ENCODE peak calls at places on chromosomes 2 and 18, in nine cellular contexts. One of them, this sample, is unnamed.

GRCh38 chr2:42770288-42771131 is 6.6 kb upstream of the OXER1 start:
- DNase-seq in fibroblast of mammary gland: peak; percentile 56
- DNase-seq in HFFc6: peak; percentile 10
- DNase-seq in H4: peak; percentile 51
- DNase-seq in stimulated activated CD4-positive, alpha-beta T cell treated with anti-CD3 and anti-CD28 coated beads, Interleukin-12 subunit alpha, Interleukin-12 subunit beta, amount 100 ng/mL, for 4 hours: no peak
- DNase-seq in T-cell: no peak
- DNase-seq in Karpas-422: peak; percentile 87
- DNase-seq in HS-27A: peak; percentile 20
- DNase-seq in kidney tubule cell: peak; percentile 44
- DNase-seq in this sample: no peak

GRCh38 chr2:8089596-8089995 is 592.3 kb upstream of the ID2 start:
- DNase-seq in H4: peak; percentile 10
- DNase-seq in Karpas-422: no peak
- DNase-seq in HFFc6: peak; percentile 82
- DNase-seq in fibroblast of mammary gland: peak; percentile 74
- DNase-seq in kidney tubule cell: peak; percentile 4
- DNase-seq in stimulated activated CD4-positive, alpha-beta T cell treated with anti-CD3 and anti-CD28 coated beads, Interleukin-12 subunit alpha, Interleukin-12 subunit beta, amount 100 ng/mL, for 4 hours: no peak
- DNase-seq in T-cell: no peak
- DNase-seq in HS-27A: no peak
- DNase-seq in this sample: no peak

GRCh38 chr2:208192611-208193248 is 2.9 kb upstream of the C2orf80 start:
- DNase-seq in Karpas-422: no peak
- DNase-seq in stimulated activated CD4-positive, alpha-beta T cell treated with anti-CD3 and anti-CD28 coated beads, Interleukin-12 subunit alpha, Interleukin-12 subunit beta, amount 100 ng/mL, for 4 hours: no peak
- DNase-seq in H4: no peak
- DNase-seq in HFFc6: no peak
- DNase-seq in kidney tubule cell: no peak
- DNase-seq in HS-27A: no peak
- DNase-seq in fibroblast of mammary gland: no peak
- DNase-seq in T-cell: no peak
- DNase-seq in this sample: no peak

GRCh38 chr2:184261818-184262217 is 336.5 kb upstream of the ZNF804A start:
- DNase-seq in HFFc6: no peak
- DNase-seq in stimulated activated CD4-positive, alpha-beta T cell treated with anti-CD3 and anti-CD28 coated beads, Interleukin-12 subunit alpha, Interleukin-12 subunit beta, amount 100 ng/mL, for 4 hours: no peak
- DNase-seq in HS-27A: no peak
- DNase-seq in T-cell: no peak
- DNase-seq in fibroblast of mammary gland: no peak
- DNase-seq in Karpas-422: no peak
- DNase-seq in kidney tubule cell: no peak
- DNase-seq in H4: no peak
- DNase-seq in this sample: no peak

GRCh38 chr2:222903234-222904220 is 42.7 kb downstream of the ACSL3 start:
- DNase-seq in kidney tubule cell: peak; percentile 79
- DNase-seq in HFFc6: peak; percentile 53
- DNase-seq in stimulated activated CD4-positive, alpha-beta T cell treated with anti-CD3 and anti-CD28 coated beads, Interleukin-12 subunit alpha, Interleukin-12 subunit beta, amount 100 ng/mL, for 4 hours: peak; percentile 19
- DNase-seq in Karpas-422: peak; percentile 86
- DNase-seq in fibroblast of mammary gland: peak; percentile 71
- DNase-seq in T-cell: peak; percentile 11
- DNase-seq in HS-27A: no peak
- DNase-seq in H4: peak; percentile 48
- DNase-seq in this sample: no peak

GRCh38 chr2:200534572-200534971 is 8.6 kb downstream of the SGO2 start:
- DNase-seq in Karpas-422: no peak
- DNase-seq in H4: no peak
- DNase-seq in T-cell: no peak
- DNase-seq in stimulated activated CD4-positive, alpha-beta T cell treated with anti-CD3 and anti-CD28 coated beads, Interleukin-12 subunit alpha, Interleukin-12 subunit beta, amount 100 ng/mL, for 4 hours: no peak
- DNase-seq in HS-27A: no peak
- DNase-seq in HFFc6: no peak
- DNase-seq in kidney tubule cell: no peak
- DNase-seq in fibroblast of mammary gland: no peak
- DNase-seq in this sample: no peak

GRCh38 chr2:239187464-239188253 is 213.2 kb downstream of the HDAC4 start:
- DNase-seq in T-cell: no peak
- DNase-seq in HFFc6: no peak
- DNase-seq in Karpas-422: no peak
- DNase-seq in stimulated activated CD4-positive, alpha-beta T cell treated with anti-CD3 and anti-CD28 coated beads, Interleukin-12 subunit alpha, Interleukin-12 subunit beta, amount 100 ng/mL, for 4 hours: no peak
- DNase-seq in HS-27A: no peak
- DNase-seq in fibroblast of mammary gland: no peak
- DNase-seq in H4: no peak
- DNase-seq in kidney tubule cell: no peak
- DNase-seq in this sample: no peak

GRCh38 chr2:4763009-4763408 is 929.2 kb upstream of the SOX11 start:
- DNase-seq in fibroblast of mammary gland: no peak
- DNase-seq in stimulated activated CD4-positive, alpha-beta T cell treated with anti-CD3 and anti-CD28 coated beads, Interleukin-12 subunit alpha, Interleukin-12 subunit beta, amount 100 ng/mL, for 4 hours: no peak
- DNase-seq in H4: no peak
- DNase-seq in HS-27A: no peak
- DNase-seq in HFFc6: no peak
- DNase-seq in T-cell: no peak
- DNase-seq in Karpas-422: peak; percentile 70
- DNase-seq in kidney tubule cell: peak; percentile 9
- DNase-seq in this sample: peak; percentile 33

GRCh38 chr2:120245520-120245835 is 7.2 kb upstream of the RALB start:
- DNase-seq in stimulated activated CD4-positive, alpha-beta T cell treated with anti-CD3 and anti-CD28 coated beads, Interleukin-12 subunit alpha, Interleukin-12 subunit beta, amount 100 ng/mL, for 4 hours: no peak
- DNase-seq in fibroblast of mammary gland: no peak
- DNase-seq in H4: no peak
- DNase-seq in kidney tubule cell: no peak
- DNase-seq in HS-27A: no peak
- DNase-seq in HFFc6: peak; percentile 45
- DNase-seq in Karpas-422: no peak
- DNase-seq in T-cell: no peak
- DNase-seq in this sample: peak; percentile 35

GRCh38 chr2:149679286-149679685 is 91.7 kb upstream of the MMADHC start:
- DNase-seq in T-cell: no peak
- DNase-seq in fibroblast of mammary gland: peak; percentile 44
- DNase-seq in H4: peak; percentile 16
- DNase-seq in HFFc6: peak; percentile 79
- DNase-seq in HS-27A: no peak
- DNase-seq in kidney tubule cell: peak; percentile 58
- DNase-seq in Karpas-422: no peak
- DNase-seq in stimulated activated CD4-positive, alpha-beta T cell treated with anti-CD3 and anti-CD28 coated beads, Interleukin-12 subunit alpha, Interleukin-12 subunit beta, amount 100 ng/mL, for 4 hours: no peak
- DNase-seq in this sample: no peak

GRCh38 chr2:240936106-240936505 is 30.0 kb downstream of the CROCC2 start:
- DNase-seq in T-cell: no peak
- DNase-seq in Karpas-422: no peak
- DNase-seq in kidney tubule cell: no peak
- DNase-seq in H4: no peak
- DNase-seq in HS-27A: no peak
- DNase-seq in stimulated activated CD4-positive, alpha-beta T cell treated with anti-CD3 and anti-CD28 coated beads, Interleukin-12 subunit alpha, Interleukin-12 subunit beta, amount 100 ng/mL, for 4 hours: no peak
- DNase-seq in fibroblast of mammary gland: no peak
- DNase-seq in HFFc6: no peak
- DNase-seq in this sample: no peak

GRCh38 chr18:28905509-28905908 is 728.6 kb upstream of the CDH2 start:
- DNase-seq in H4: peak; percentile 53
- DNase-seq in stimulated activated CD4-positive, alpha-beta T cell treated with anti-CD3 and anti-CD28 coated beads, Interleukin-12 subunit alpha, Interleukin-12 subunit beta, amount 100 ng/mL, for 4 hours: no peak
- DNase-seq in fibroblast of mammary gland: peak; percentile 58
- DNase-seq in Karpas-422: no peak
- DNase-seq in kidney tubule cell: peak; percentile 33
- DNase-seq in HFFc6: peak; percentile 48
- DNase-seq in HS-27A: no peak
- DNase-seq in T-cell: no peak
- DNase-seq in this sample: no peak

GRCh38 chr2:183059561-183059960 is 19.0 kb upstream of the DUSP19 start:
- DNase-seq in H4: peak; percentile 59
- DNase-seq in Karpas-422: no peak
- DNase-seq in T-cell: no peak
- DNase-seq in kidney tubule cell: peak; percentile 85
- DNase-seq in HS-27A: no peak
- DNase-seq in fibroblast of mammary gland: peak; percentile 92
- DNase-seq in stimulated activated CD4-positive, alpha-beta T cell treated with anti-CD3 and anti-CD28 coated beads, Interleukin-12 subunit alpha, Interleukin-12 subunit beta, amount 100 ng/mL, for 4 hours: no peak
- DNase-seq in HFFc6: peak; percentile 80
- DNase-seq in this sample: no peak

GRCh38 chr2:15667579-15668556 is 76.2 kb downstream of the DDX1 start:
- DNase-seq in stimulated activated CD4-positive, alpha-beta T cell treated with anti-CD3 and anti-CD28 coated beads, Interleukin-12 subunit alpha, Interleukin-12 subunit beta, amount 100 ng/mL, for 4 hours: no peak
- DNase-seq in T-cell: no peak
- DNase-seq in kidney tubule cell: peak; percentile 57
- DNase-seq in fibroblast of mammary gland: peak; percentile 45
- DNase-seq in Karpas-422: no peak
- DNase-seq in HS-27A: no peak
- DNase-seq in HFFc6: peak; percentile 13
- DNase-seq in H4: peak; percentile 15
- DNase-seq in this sample: no peak

GRCh38 chr2:393711-394696 is 106.1 kb upstream of the ALKAL2 start:
- DNase-seq in H4: peak; percentile 6
- DNase-seq in fibroblast of mammary gland: no peak
- DNase-seq in T-cell: peak; percentile 70
- DNase-seq in HS-27A: no peak
- DNase-seq in Karpas-422: peak; percentile 49
- DNase-seq in kidney tubule cell: peak; percentile 93
- DNase-seq in HFFc6: peak; percentile 3
- DNase-seq in stimulated activated CD4-positive, alpha-beta T cell treated with anti-CD3 and anti-CD28 coated beads, Interleukin-12 subunit alpha, Interleukin-12 subunit beta, amount 100 ng/mL, for 4 hours: peak; percentile 40
- DNase-seq in this sample: no peak

GRCh38 chr2:101080214-101081068 is 70.7 kb downstream of the TBC1D8 start:
- DNase-seq in T-cell: no peak
- DNase-seq in H4: no peak
- DNase-seq in fibroblast of mammary gland: no peak
- DNase-seq in kidney tubule cell: no peak
- DNase-seq in HFFc6: no peak
- DNase-seq in stimulated activated CD4-positive, alpha-beta T cell treated with anti-CD3 and anti-CD28 coated beads, Interleukin-12 subunit alpha, Interleukin-12 subunit beta, amount 100 ng/mL, for 4 hours: no peak
- DNase-seq in Karpas-422: no peak
- DNase-seq in HS-27A: no peak
- DNase-seq in this sample: no peak

GRCh38 chr2:224778474-224778877 is 62.3 kb upstream of the CCDC195 start:
- DNase-seq in kidney tubule cell: peak; percentile 67
- DNase-seq in fibroblast of mammary gland: peak; percentile 67
- DNase-seq in T-cell: peak; percentile 32
- DNase-seq in HS-27A: peak; percentile 19
- DNase-seq in Karpas-422: peak; percentile 79
- DNase-seq in HFFc6: peak; percentile 50
- DNase-seq in stimulated activated CD4-positive, alpha-beta T cell treated with anti-CD3 and anti-CD28 coated beads, Interleukin-12 subunit alpha, Interleukin-12 subunit beta, amount 100 ng/mL, for 4 hours: peak; percentile 37
- DNase-seq in H4: peak; percentile 26
- DNase-seq in this sample: peak; percentile 21

GRCh38 chr2:25168256-25169072 is at the start of gene POMC:
- DNase-seq in HS-27A: no peak
- DNase-seq in H4: no peak
- DNase-seq in kidney tubule cell: peak; percentile 26
- DNase-seq in T-cell: no peak
- DNase-seq in fibroblast of mammary gland: peak; percentile 6
- DNase-seq in stimulated activated CD4-positive, alpha-beta T cell treated with anti-CD3 and anti-CD28 coated beads, Interleukin-12 subunit alpha, Interleukin-12 subunit beta, amount 100 ng/mL, for 4 hours: peak; percentile 28
- DNase-seq in Karpas-422: no peak
- DNase-seq in HFFc6: no peak
- DNase-seq in this sample: peak; percentile 41

GRCh38 chr2:128316777-128317185 is 1.9 kb downstream of the HS6ST1 start:
- DNase-seq in H4: peak; percentile 3
- DNase-seq in T-cell: no peak
- DNase-seq in HFFc6: no peak
- DNase-seq in Karpas-422: no peak
- DNase-seq in HS-27A: no peak
- DNase-seq in fibroblast of mammary gland: no peak
- DNase-seq in stimulated activated CD4-positive, alpha-beta T cell treated with anti-CD3 and anti-CD28 coated beads, Interleukin-12 subunit alpha, Interleukin-12 subunit beta, amount 100 ng/mL, for 4 hours: no peak
- DNase-seq in kidney tubule cell: peak; percentile 6
- DNase-seq in this sample: peak; percentile 8

GRCh38 chr2:27992787-27993747 is 102.5 kb downstream of the BABAM2 start:
- DNase-seq in HFFc6: peak; percentile 38
- DNase-seq in H4: peak; percentile 6
- DNase-seq in T-cell: no peak
- DNase-seq in kidney tubule cell: peak; percentile 82
- DNase-seq in fibroblast of mammary gland: peak; percentile 63
- DNase-seq in Karpas-422: no peak
- DNase-seq in stimulated activated CD4-positive, alpha-beta T cell treated with anti-CD3 and anti-CD28 coated beads, Interleukin-12 subunit alpha, Interleukin-12 subunit beta, amount 100 ng/mL, for 4 hours: no peak
- DNase-seq in HS-27A: peak; percentile 49
- DNase-seq in this sample: no peak

GRCh38 chr2:165274698-165275097 is 35.5 kb downstream of the SCN2A start:
- DNase-seq in HS-27A: no peak
- DNase-seq in fibroblast of mammary gland: peak; percentile 34
- DNase-seq in H4: no peak
- DNase-seq in T-cell: no peak
- DNase-seq in stimulated activated CD4-positive, alpha-beta T cell treated with anti-CD3 and anti-CD28 coated beads, Interleukin-12 subunit alpha, Interleukin-12 subunit beta, amount 100 ng/mL, for 4 hours: no peak
- DNase-seq in Karpas-422: no peak
- DNase-seq in kidney tubule cell: no peak
- DNase-seq in HFFc6: no peak
- DNase-seq in this sample: no peak

GRCh38 chr2:95316466-95317122 is 19.4 kb downstream of the KCNIP3 start:
- DNase-seq in HFFc6: peak; percentile 71
- DNase-seq in stimulated activated CD4-positive, alpha-beta T cell treated with anti-CD3 and anti-CD28 coated beads, Interleukin-12 subunit alpha, Interleukin-12 subunit beta, amount 100 ng/mL, for 4 hours: no peak
- DNase-seq in fibroblast of mammary gland: peak; percentile 56
- DNase-seq in HS-27A: peak; percentile 94
- DNase-seq in T-cell: no peak
- DNase-seq in Karpas-422: no peak
- DNase-seq in kidney tubule cell: peak; percentile 86
- DNase-seq in H4: peak; percentile 37
- DNase-seq in this sample: no peak

GRCh38 chr18:1928711-1929110 is 642.6 kb downstream of the METTL4 start:
- DNase-seq in H4: no peak
- DNase-seq in Karpas-422: no peak
- DNase-seq in T-cell: no peak
- DNase-seq in HS-27A: no peak
- DNase-seq in stimulated activated CD4-positive, alpha-beta T cell treated with anti-CD3 and anti-CD28 coated beads, Interleukin-12 subunit alpha, Interleukin-12 subunit beta, amount 100 ng/mL, for 4 hours: no peak
- DNase-seq in kidney tubule cell: no peak
- DNase-seq in fibroblast of mammary gland: no peak
- DNase-seq in HFFc6: no peak
- DNase-seq in this sample: no peak

GRCh38 chr2:88845772-88846661 is 154.5 kb downstream of the RPIA start:
- DNase-seq in fibroblast of mammary gland: no peak
- DNase-seq in H4: no peak
- DNase-seq in Karpas-422: peak; percentile 98
- DNase-seq in stimulated activated CD4-positive, alpha-beta T cell treated with anti-CD3 and anti-CD28 coated beads, Interleukin-12 subunit alpha, Interleukin-12 subunit beta, amount 100 ng/mL, for 4 hours: no peak
- DNase-seq in HFFc6: no peak
- DNase-seq in kidney tubule cell: no peak
- DNase-seq in T-cell: no peak
- DNase-seq in HS-27A: no peak
- DNase-seq in this sample: no peak

GRCh38 chr2:120847700-120848321 is 112.1 kb downstream of the GLI2 start:
- DNase-seq in T-cell: no peak
- DNase-seq in stimulated activated CD4-positive, alpha-beta T cell treated with anti-CD3 and anti-CD28 coated beads, Interleukin-12 subunit alpha, Interleukin-12 subunit beta, amount 100 ng/mL, for 4 hours: no peak
- DNase-seq in HS-27A: no peak
- DNase-seq in kidney tubule cell: no peak
- DNase-seq in HFFc6: no peak
- DNase-seq in Karpas-422: no peak
- DNase-seq in H4: no peak
- DNase-seq in fibroblast of mammary gland: peak; percentile 16
- DNase-seq in this sample: no peak

GRCh38 chr2:132443106-132443505 is 26.5 kb downstream of the GPR39 start:
- DNase-seq in HFFc6: no peak
- DNase-seq in T-cell: no peak
- DNase-seq in fibroblast of mammary gland: no peak
- DNase-seq in H4: no peak
- DNase-seq in Karpas-422: no peak
- DNase-seq in stimulated activated CD4-positive, alpha-beta T cell treated with anti-CD3 and anti-CD28 coated beads, Interleukin-12 subunit alpha, Interleukin-12 subunit beta, amount 100 ng/mL, for 4 hours: no peak
- DNase-seq in kidney tubule cell: no peak
- DNase-seq in HS-27A: no peak
- DNase-seq in this sample: no peak

GRCh38 chr18:8987250-8987649 is 115.2 kb upstream of the NDUFV2 start:
- DNase-seq in Karpas-422: no peak
- DNase-seq in kidney tubule cell: peak; percentile 39
- DNase-seq in T-cell: no peak
- DNase-seq in stimulated activated CD4-positive, alpha-beta T cell treated with anti-CD3 and anti-CD28 coated beads, Interleukin-12 subunit alpha, Interleukin-12 subunit beta, amount 100 ng/mL, for 4 hours: no peak
- DNase-seq in HS-27A: peak; percentile 24
- DNase-seq in HFFc6: no peak
- DNase-seq in fibroblast of mammary gland: peak; percentile 63
- DNase-seq in H4: no peak
- DNase-seq in this sample: no peak

This sample was measured in progenitor cell of endocrine pancreas.